ENCODE peak calls at places on chromosomes 11 and 22, in seven cellular contexts. I is pancreas, S is kidney tubule cell, R is NCI-H526, H is HTR-8/SVneo, N is fibroblast of gingiva, J is NCI-H2081. K is an unnamed sample.
A peak's percentile ranks its signal among the peaks of the same experiment; 100 is the strongest.

GRCh38 chr11:121032546-121032945 is 8.6 kb downstream of the TBCEL start:
- DNase-seq in S (no peak), H (no peak), I (no peak), J (no peak), N (no peak), R (no peak), K (no peak)

GRCh38 chr11:64629796-64630562 is 39.0 kb downstream of the SLC22A12 start:
- DNase-seq in R (no peak), I (peak; percentile 55), S (no peak), N (no peak), J (no peak), H (no peak), K (no peak)

GRCh38 chr11:59218893-59219292 is 6.2 kb upstream of the MPEG1 start:
- DNase-seq in I (no peak), R (no peak), N (no peak), S (no peak), H (no peak), J (no peak), K (no peak)

GRCh38 chr22:47001288-47001687 is 238.8 kb downstream of the TBC1D22A start:
- DNase-seq in R (no peak), H (no peak), S (no peak), J (no peak), I (no peak), N (no peak), K (no peak)

GRCh38 chr22:29810156-29810555 is 27.9 kb downstream of the ASCC2 start:
- DNase-seq in J (no peak), R (no peak), N (no peak), H (no peak), S (no peak), I (no peak), K (no peak)

GRCh38 chr22:32584650-32585049 is 110.0 kb downstream of the FBXO7 start:
- DNase-seq in N (peak; percentile 95), J (no peak), R (no peak), I (no peak), S (no peak), H (no peak), K (peak; percentile 18)

GRCh38 chr11:63906087-63906486 is 10.9 kb downstream of the RCOR2 start:
- DNase-seq in S (no peak), R (no peak), H (no peak), J (no peak), I (no peak), N (no peak), K (no peak)

GRCh38 chr11:2539761-2540520 is 95.1 kb downstream of the KCNQ1 start:
- DNase-seq in J (no peak), I (no peak), H (no peak), S (no peak), N (no peak), R (no peak), K (no peak)

GRCh38 chr11:75543808-75544207 is 18.1 kb upstream of the GDPD5 start:
- DNase-seq in J (no peak), N (no peak), S (no peak), I (no peak), R (no peak), H (no peak), K (no peak)

GRCh38 chr22:21446827-21447690 is 20.1 kb upstream of the TMEM191C start:
- DNase-seq in R (no peak), S (no peak), I (peak; percentile 8), J (no peak), H (no peak), N (no peak), K (no peak)

GRCh38 chr11:109940816-109941215 is 152.4 kb upstream of the ZC3H12C start:
- DNase-seq in J (no peak), H (peak; percentile 38), S (peak; percentile 81), R (no peak), I (no peak), N (peak; percentile 60), K (no peak)

GRCh38 chr22:37079668-37080171 is 28.2 kb downstream of the KCTD17 start:
- DNase-seq in S (peak; percentile 27), N (no peak), H (no peak), I (no peak), R (no peak), J (no peak), K (no peak)

GRCh38 chr22:19068784-19069271 is 53.4 kb downstream of the DGCR2 start:
- DNase-seq in J (no peak), I (peak; percentile 6), R (no peak), H (no peak), N (no peak), S (no peak), K (no peak)

GRCh38 chr11:72391638-72392423 is 42.5 kb downstream of the CLPB start:
- DNase-seq in R (no peak), H (no peak), S (no peak), J (no peak), I (no peak), N (no peak), K (no peak)

GRCh38 chr11:77082838-77083552 is 16.2 kb downstream of the CAPN5 start:
- DNase-seq in H (no peak), R (no peak), S (peak; percentile 25), I (no peak), N (peak; percentile 32), J (no peak), K (no peak)

GRCh38 chr11:119338318-119338890 is 2.3 kb downstream of the C1QTNF5 start:
- DNase-seq in J (peak; percentile 64), H (peak; percentile 90), N (peak; percentile 54), S (peak; percentile 74), R (peak; percentile 85), I (peak; percentile 71), K (peak; percentile 93)

GRCh38 chr11:86638673-86639072 is 33.7 kb downstream of the ME3 start:
- DNase-seq in N (no peak), R (no peak), I (no peak), S (no peak), J (no peak), H (no peak), K (no peak)

GRCh38 chr22:41256254-41256897 is 15.6 kb upstream of the CHADL start:
- DNase-seq in J (no peak), R (no peak), N (peak; percentile 85), S (peak; percentile 50), I (no peak), H (peak; percentile 33), K (peak; percentile 68)

GRCh38 chr11:121523581-121524232 is 70.9 kb upstream of the SORL1-AS1 start:
- DNase-seq in R (peak; percentile 100), J (peak; percentile 29), N (no peak), S (no peak), I (no peak), H (no peak), K (no peak)

GRCh38 chr11:110599207-110599606 is 113.0 kb downstream of the ARHGAP20 start:
- DNase-seq in S (no peak), J (no peak), H (no peak), I (no peak), N (no peak), R (no peak), K (no peak)

GRCh38 chr11:119680899-119681370 is 48.1 kb downstream of the NECTIN1 start:
- DNase-seq in H (no peak), R (no peak), J (no peak), N (no peak), S (no peak), I (peak; percentile 64), K (no peak)

GRCh38 chr22:43092085-43092484 is 2.9 kb upstream of the TTLL1 start:
- DNase-seq in N (no peak), I (no peak), J (no peak), S (no peak), H (no peak), R (no peak), K (no peak)

GRCh38 chr22:27378343-27378800 is 423.2 kb downstream of the MN1 start:
- DNase-seq in R (no peak), H (no peak), N (no peak), J (peak; percentile 26), I (peak; percentile 23), S (no peak), K (no peak)

GRCh38 chr22:47036352-47036751 is 273.9 kb downstream of the TBC1D22A start:
- DNase-seq in R (no peak), I (no peak), J (no peak), S (no peak), N (no peak), H (no peak), K (no peak)

GRCh38 chr22:25754527-25755202 is 12.7 kb downstream of the MYO18B start:
- DNase-seq in I (no peak), R (no peak), S (no peak), J (no peak), H (peak; percentile 5), N (peak; percentile 65), K (no peak)

GRCh38 chr11:80379620-80380278 is 938.9 kb upstream of the TENM4 start:
- DNase-seq in S (no peak), I (no peak), H (no peak), R (no peak), J (peak; percentile 44), N (no peak), K (no peak)

GRCh38 chr22:22941831-22942510 is 54.4 kb downstream of the IGLL5 start:
- DNase-seq in S (no peak), R (no peak), I (peak; percentile 4), J (no peak), H (no peak), N (no peak), K (no peak)

GRCh38 chr11:19101803-19102520 is 15.0 kb upstream of the ZDHHC13 start:
- DNase-seq in S (peak; percentile 33), R (peak; percentile 20), J (no peak), N (no peak), H (no peak), I (no peak), K (no peak)

GRCh38 chr11:65925397-65925796 is 6.2 kb downstream of the DRAP1 start:
- DNase-seq in H (no peak), I (no peak), S (no peak), N (no peak), R (no peak), J (no peak), K (no peak)

GRCh38 chr22:38657248-38657909 is 941 bp downstream of the CBY1 start:
- DNase-seq in S (peak; percentile 47), J (peak; percentile 13), N (no peak), H (peak; percentile 27), R (no peak), I (peak; percentile 35), K (no peak)

GRCh38 chr11:63560506-63561179 is 2.5 kb downstream of the PLAAT2 start:
- DNase-seq in R (no peak), J (no peak), H (no peak), I (peak; percentile 20), S (peak; percentile 56), N (peak; percentile 21), K (no peak)

GRCh38 chr11:62171261-62171723 is 18.7 kb upstream of the SCGB1D1 start:
- DNase-seq in S (peak; percentile 80), J (peak; percentile 83), R (peak; percentile 95), H (peak; percentile 60), I (peak; percentile 81), N (peak; percentile 57), K (peak; percentile 27)

GRCh38 chr11:44268807-44269080 is 41.2 kb downstream of the ALX4 start:
- DNase-seq in H (no peak), J (no peak), N (no peak), S (no peak), R (no peak), I (no peak), K (no peak)

GRCh38 chr22:22673099-22673498 is 28.7 kb downstream of the GGTLC2 start:
- DNase-seq in H (no peak), R (no peak), J (no peak), N (no peak), I (no peak), S (no peak), K (no peak)